ENCODE peak calls at places on chromosomes 11 and 22, in eight cellular contexts. Q is stimulated activated CD4-positive, alpha-beta T cell treated with anti-CD3 and anti-CD28 coated beads, Interleukin-4, amount 100 ng/mL, for 48 hours; C is aorta; L is NCI-H524; D is kidney; M is brain microvascular endothelial cell; Y is frontal cortex; R is AG04450. V is an unnamed sample.
A peak's percentile ranks its signal among the peaks of the same experiment; 100 is the strongest.

GRCh38 chr11:110196241-110196754 is 100.1 kb downstream of the RDX start:
- DNase-seq in Q (no peak), C (no peak), L (no peak), D (no peak), M (peak; percentile 81), Y (no peak), R (no peak), V (no peak)

GRCh38 chr11:1302461-1303073 is 6.9 kb downstream of the TOLLIP start:
- DNase-seq in Q (no peak), C (no peak), L (no peak), D (peak; percentile 70), M (no peak), Y (no peak), R (no peak), V (no peak)

GRCh38 chr11:46808804-46809431 is 37.2 kb downstream of the CKAP5 start:
- DNase-seq in Q (no peak), C (no peak), L (peak; percentile 12), D (no peak), M (peak; percentile 28), Y (no peak), R (no peak), V (no peak)

GRCh38 chr22:40345271-40345670 is 1.0 kb upstream of the ADSL start:
- DNase-seq in Q (no peak), C (no peak), L (no peak), D (no peak), M (no peak), Y (no peak), R (no peak), V (no peak)

GRCh38 chr11:66333896-66334604 is 2.2 kb downstream of the RIN1 start:
- DNase-seq in Q (no peak), C (no peak), L (no peak), D (peak; percentile 61), M (no peak), Y (no peak), R (no peak), V (no peak)

GRCh38 chr11:15884792-15885540 is 471.4 kb downstream of the SOX6 start:
- DNase-seq in Q (no peak), C (no peak), L (no peak), D (peak; percentile 82), M (no peak), Y (no peak), R (no peak), V (no peak)

GRCh38 chr11:34501500-34501899 is 12.1 kb downstream of the ELF5 start:
- DNase-seq in Q (no peak), C (no peak), L (no peak), D (no peak), M (peak; percentile 64), Y (no peak), R (peak; percentile 73), V (no peak)

GRCh38 chr11:120912915-120913314 is 111.0 kb upstream of the TBCEL start:
- DNase-seq in Q (no peak), C (no peak), L (no peak), D (no peak), M (no peak), Y (no peak), R (no peak), V (no peak)

GRCh38 chr11:47714554-47715081 is 551 bp downstream of the AGBL2 start:
- DNase-seq in Q (no peak), C (no peak), L (no peak), D (no peak), M (no peak), Y (no peak), R (no peak), V (no peak)

GRCh38 chr22:45608763-45609180 is 62.9 kb upstream of the ATXN10 start:
- DNase-seq in Q (no peak), C (no peak), L (no peak), D (peak; percentile 43), M (peak; percentile 56), Y (no peak), R (no peak), V (no peak)

GRCh38 chr11:113675003-113675471 is 31.1 kb downstream of the TMPRSS5 start:
- DNase-seq in Q (no peak), C (no peak), L (no peak), D (no peak), M (peak; percentile 93), Y (no peak), R (peak; percentile 32), V (no peak)

GRCh38 chr22:38397189-38398097 is 57.6 kb downstream of the KCNJ4 start:
- DNase-seq in Q (no peak), C (peak; percentile 70), L (no peak), D (peak; percentile 89), M (no peak), Y (peak; percentile 17), R (no peak), V (no peak)

GRCh38 chr11:130772266-130773227 is 143.7 kb downstream of the SNX19 start:
- DNase-seq in Q (no peak), C (no peak), L (no peak), D (no peak), M (peak; percentile 92), Y (no peak), R (peak; percentile 92), V (no peak)

GRCh38 chr11:35662061-35662648 is 420 bp upstream of the TRIM44 start:
- DNase-seq in Q (no peak), C (no peak), L (no peak), D (no peak), M (no peak), Y (peak; percentile 24), R (no peak), V (no peak)

GRCh38 chr11:2579315-2580060 is 120.3 kb downstream of the KCNQ1OT1 start:
- DNase-seq in Q (no peak), C (peak; percentile 38), L (peak; percentile 46), D (peak; percentile 71), M (no peak), Y (no peak), R (no peak), V (no peak)

GRCh38 chr11:134596404-134596803 is 184.4 kb upstream of the B3GAT1 start:
- DNase-seq in Q (no peak), C (no peak), L (no peak), D (no peak), M (no peak), Y (no peak), R (no peak), V (no peak)

GRCh38 chr22:19932367-19933206 is 9.0 kb upstream of the COMT start:
- DNase-seq in Q (no peak), C (peak; percentile 65), L (no peak), D (no peak), M (no peak), Y (no peak), R (no peak), V (no peak)

V was measured in hypothalamus.